ENCODE peak calls at places on chromosomes 16 and 17, in seven cellular contexts. G is vagina; J is Peyer's patch; W is ascending aorta; B is CD8-positive, alpha-beta T cell; D is upper lobe of right lung; H is heart right ventricle. Y is an unnamed sample.

GRCh38 chr17:80003969-80004368 is 31.7 kb downstream of the TBC1D16 start:
- DNase-seq in G (no peak), H (no peak), B (no peak), W (no peak), D (no peak), J (no peak), Y (no peak)

GRCh38 chr17:63838586-63839184 is 3.8 kb downstream of the SMARCD2 start:
- DNase-seq in D (peak), J (peak), H (peak), W (peak), B (no peak), G (peak), Y (peak)

GRCh38 chr17:38691154-38691553 is 13.9 kb upstream of the MLLT6 start:
- DNase-seq in G (no peak), J (no peak), H (no peak), W (no peak), D (no peak), B (no peak), Y (no peak)

GRCh38 chr16:75113046-75113491 is 3.5 kb downstream of the LDHD start:
- DNase-seq in W (no peak), D (peak), H (no peak), B (no peak), G (no peak), J (no peak), Y (no peak)

GRCh38 chr16:17258848-17259713 is 211.7 kb downstream of the XYLT1 start:
- DNase-seq in J (peak), D (no peak), G (no peak), H (no peak), W (no peak), B (no peak), Y (no peak)

GRCh38 chr16:24070851-24071250 is 185.3 kb upstream of the CACNG3 start:
- DNase-seq in J (no peak), W (peak), H (no peak), B (no peak), G (no peak), D (no peak), Y (no peak)

GRCh38 chr16:15055141-15056053 is 477 bp downstream of the NTAN1 start:
- DNase-seq in W (no peak), H (peak), G (no peak), J (peak), D (no peak), B (no peak), Y (peak)

GRCh38 chr17:79695293-79696158 is 35.2 kb upstream of the ENPP7 start:
- DNase-seq in J (no peak), G (no peak), H (no peak), D (no peak), W (no peak), B (no peak), Y (no peak)

GRCh38 chr17:61410555-61411089 is 11.0 kb downstream of the TBX2 start:
- DNase-seq in B (peak), H (peak), D (peak), G (no peak), J (peak), W (peak), Y (peak)

GRCh38 chr17:45667591-45668171 is 116.4 kb upstream of the CRHR1 start:
- DNase-seq in B (no peak), G (no peak), J (no peak), D (no peak), W (no peak), H (no peak), Y (no peak)

GRCh38 chr17:45668316-45668715 is 115.8 kb upstream of the CRHR1 start:
- DNase-seq in W (no peak), H (no peak), G (no peak), B (no peak), D (no peak), J (no peak), Y (no peak)

GRCh38 chr17:45666641-45667040 is 117.5 kb upstream of the CRHR1 start:
- DNase-seq in B (no peak), D (no peak), W (no peak), J (no peak), H (no peak), G (no peak), Y (no peak)

GRCh38 chr17:45663772-45664171 is 120.3 kb upstream of the CRHR1 start:
- DNase-seq in H (no peak), B (no peak), D (no peak), W (no peak), G (no peak), J (no peak), Y (no peak)

GRCh38 chr17:45666046-45666600 is 118.0 kb upstream of the CRHR1 start:
- DNase-seq in H (no peak), J (no peak), W (no peak), G (no peak), D (no peak), B (no peak), Y (no peak)
- TF ChIP-seq CTCF in H (no peak), J (no peak), W (no peak), G (no peak), D (no peak), B (no peak), Y (no peak)

DNA sequence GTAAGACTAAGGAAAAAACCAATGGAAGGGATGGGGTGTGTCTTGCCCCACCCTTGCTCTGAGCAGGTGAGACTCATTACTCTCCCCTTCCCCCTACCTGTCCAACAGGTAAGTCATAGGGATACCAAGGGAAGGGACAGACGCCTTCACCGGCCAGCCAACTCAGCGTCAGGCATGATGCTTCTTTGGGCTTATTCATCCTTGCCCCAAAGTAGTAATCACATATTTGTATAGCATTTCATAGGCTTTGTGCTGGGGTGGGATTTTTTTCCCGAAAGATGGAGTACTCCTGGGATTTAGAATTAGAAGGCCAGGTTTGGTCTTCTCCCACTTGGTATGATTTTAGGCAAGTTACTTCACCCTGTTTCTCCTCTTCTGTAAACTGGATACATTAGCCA is 509 bp upstream of the JUP start:
- DNase-seq in W (no peak), G (no peak), H (no peak), J (no peak), B (no peak), D (no peak), Y (peak)
- H3K4me3 ChIP-seq in W (no peak), G (no peak), H (no peak), J (no peak), B (peak), D (no peak), Y (no peak)

GRCh38 chr17:20989481-20989880 is 53.3 kb downstream of the USP22 start:
- DNase-seq in B (no peak), W (no peak), J (no peak), D (peak), H (no peak), G (no peak), Y (peak)

GRCh38 chr17:20992416-20992815 is 50.4 kb downstream of the USP22 start:
- DNase-seq in W (no peak), G (no peak), J (no peak), H (no peak), B (no peak), D (peak), Y (no peak)

GRCh38 chr17:20989991-20990855 is 52.6 kb downstream of the USP22 start:
- DNase-seq in W (no peak), B (no peak), H (no peak), J (no peak), G (no peak), D (peak), Y (peak)

GRCh38 chr17:20992987-20993862 is 49.6 kb downstream of the USP22 start:
- DNase-seq in H (peak), B (peak), J (peak), G (no peak), D (peak), W (peak), Y (no peak)

GRCh38 chr17:20991276-20992037 is 51.4 kb downstream of the USP22 start:
- DNase-seq in J (no peak), G (no peak), B (no peak), D (peak), W (peak), H (no peak), Y (no peak)
- H3K27ac ChIP-seq in J (no peak), G (no peak), B (no peak), D (no peak), W (no peak), H (no peak), Y (no peak)

GRCh38 chr16:6687593-6687992 is 645.1 kb upstream of the RBFOX1 start:
- DNase-seq in B (no peak), J (no peak), D (no peak), G (no peak), W (no peak), H (no peak), Y (no peak)

GRCh38 chr16:6684076-6684673 is 648.5 kb upstream of the RBFOX1 start:
- DNase-seq in G (no peak), D (no peak), W (no peak), B (no peak), J (no peak), H (no peak), Y (no peak)

DNA sequence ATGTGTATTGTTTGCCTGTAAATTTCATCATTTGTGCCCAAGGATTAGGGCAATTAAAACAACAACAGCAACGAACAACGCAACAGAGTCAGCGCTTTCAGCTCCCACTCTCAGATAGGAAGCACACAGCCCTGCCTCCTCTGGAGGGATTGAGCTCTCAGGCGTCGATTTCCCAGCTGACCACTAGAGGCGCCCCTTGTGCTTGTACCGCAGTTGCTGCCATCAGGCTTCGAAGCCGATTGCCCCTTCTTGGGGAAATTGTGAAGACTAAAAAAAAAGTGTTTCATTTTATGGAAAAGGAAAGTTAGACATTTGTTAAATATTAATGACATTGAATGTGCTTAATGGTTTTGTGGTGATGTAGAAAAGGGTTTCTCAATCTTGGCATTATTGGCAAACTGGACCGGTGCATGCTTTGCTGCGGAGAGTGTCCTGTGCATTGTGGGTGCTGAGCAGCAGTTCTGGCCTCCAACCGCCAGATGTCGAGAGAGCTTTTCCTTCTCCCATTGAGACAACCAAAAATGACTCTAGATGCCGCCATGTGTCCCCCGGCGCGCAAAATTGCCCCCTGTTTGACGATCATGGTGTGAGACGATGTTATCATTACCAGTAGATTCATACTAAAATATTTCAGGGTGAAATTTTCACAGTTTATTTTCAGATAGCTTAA is 650.4 kb upstream of the RBFOX1 start:
- DNase-seq in G (no peak), H (peak), B (no peak), J (no peak), W (no peak), D (peak), Y (no peak)
- TF ChIP-seq CTCF in G (no peak), H (peak), B (no peak), J (peak), W (no peak), D (peak), Y (no peak)

DNA sequence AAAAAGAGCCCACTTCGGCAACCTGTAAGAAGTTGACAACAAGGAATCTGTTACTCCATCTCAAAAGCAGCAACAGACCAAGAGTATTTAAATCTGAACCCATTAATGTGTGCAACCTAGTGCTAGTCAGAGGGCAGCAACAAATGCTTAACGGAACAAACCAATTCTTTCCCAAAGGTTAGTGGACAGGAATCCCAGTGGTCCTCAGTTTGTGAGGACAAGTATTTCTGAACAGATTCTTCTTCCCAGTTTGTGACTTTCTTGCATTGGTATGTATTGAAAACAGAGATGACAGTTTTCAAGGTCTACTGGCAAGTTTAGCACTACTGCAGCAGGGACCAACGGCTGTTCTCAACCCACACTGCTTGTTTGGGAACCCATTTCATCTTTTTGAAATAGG is 2.9 kb downstream of the RPL26 start:
- DNase-seq in H (no peak), J (no peak), G (no peak), D (no peak), B (no peak), W (no peak), Y (no peak)
- H3K4me3 ChIP-seq in H (no peak), J (no peak), G (no peak), D (no peak), B (no peak), W (no peak), Y (no peak)

GRCh38 chr17:74744714-74745547 is 3.5 kb upstream of the NHERF1 start:
- DNase-seq in D (peak), B (peak), J (peak), H (peak), W (peak), G (no peak), Y (peak)

GRCh38 chr17:74742153-74742515 is 5.1 kb downstream of the RAB37 start:
- DNase-seq in B (peak), G (no peak), W (no peak), H (no peak), D (no peak), J (peak), Y (no peak)

GRCh38 chr17:74744349-74744713 is 4.1 kb upstream of the NHERF1 start:
- DNase-seq in H (no peak), J (no peak), G (no peak), D (no peak), B (no peak), W (no peak), Y (no peak)

GRCh38 chr17:74743755-74744154 is 4.7 kb upstream of the NHERF1 start:
- DNase-seq in B (no peak), H (no peak), G (no peak), J (no peak), W (no peak), D (no peak), Y (no peak)

GRCh38 chr17:74742978-74743545 is 5.4 kb upstream of the NHERF1 start:
- DNase-seq in H (no peak), B (no peak), D (no peak), G (no peak), W (no peak), J (no peak), Y (no peak)
- H3K27ac ChIP-seq in H (peak), B (peak), D (peak), G (no peak), W (no peak), J (peak), Y (no peak)

GRCh38 chr16:46687486-46687885 is 1.5 kb downstream of the VPS35 start:
- DNase-seq in D (no peak), H (no peak), B (no peak), J (no peak), G (no peak), W (no peak), Y (no peak)

GRCh38 chr16:46690281-46691178 is 1.1 kb downstream of the ORC6 start:
- DNase-seq in B (no peak), D (no peak), W (no peak), G (no peak), H (no peak), J (no peak), Y (no peak)

GRCh38 chr16:46689492-46690280 is at the start of gene ORC6:
- DNase-seq in B (peak), H (peak), D (peak), W (peak), J (peak), G (no peak), Y (peak)

GRCh38 chr16:46688101-46688656 is 799 bp downstream of the VPS35 start:
- DNase-seq in B (no peak), W (no peak), J (peak), G (no peak), D (no peak), H (no peak), Y (no peak)

GRCh38 chr16:46688657-46689491 is at the start of gene VPS35:
- DNase-seq in D (peak), B (peak), H (peak), J (peak), G (peak), W (peak), Y (peak)
- TF ChIP-seq CTCF in D (no peak), B (no peak), H (no peak), J (peak), G (no peak), W (no peak), Y (no peak)

Y was measured in coronary artery.